ENCODE peak calls at places on chromosomes 3 and 15, in seven cellular contexts. N, L, X, U, E, O and I are unnamed samples.

GRCh38 chr15:26038693-26039092 is 175.6 kb upstream of the ATP10A start:
- DNase-seq in N (no peak), L (no peak), X (no peak), U (no peak), E (no peak), O (no peak), I (no peak)

GRCh38 chr3:167864559-167864887 is 129.0 kb downstream of the SERPINI1 start:
- DNase-seq in N (no peak), L (no peak), X (no peak), U (no peak), E (no peak), O (no peak), I (no peak)

GRCh38 chr3:32082727-32083126 is 23.7 kb upstream of the GPD1L start:
- DNase-seq in N (no peak), L (no peak), X (peak; percentile 14), U (no peak), E (peak; percentile 29), O (peak; percentile 68), I (no peak)

GRCh38 chr3:49181351-49181750 is 10.0 kb downstream of the KLHDC8B start:
- DNase-seq in N (no peak), L (no peak), X (no peak), U (no peak), E (no peak), O (no peak), I (no peak)

GRCh38 chr15:84887928-84888327 is 3.5 kb downstream of the SLC28A1 start:
- DNase-seq in N (no peak), L (no peak), X (no peak), U (no peak), E (no peak), O (peak; percentile 44), I (no peak)

GRCh38 chr3:99837715-99838114 is 20.1 kb downstream of the CMSS1 start:
- DNase-seq in N (no peak), L (no peak), X (no peak), U (no peak), E (no peak), O (peak; percentile 25), I (no peak)

GRCh38 chr3:50299929-50300680 is 900 bp upstream of the HYAL3 start:
- DNase-seq in N (no peak), L (no peak), X (no peak), U (no peak), E (no peak), O (peak; percentile 58), I (peak; percentile 70)

GRCh38 chr3:151838574-151839312 is 24.8 kb downstream of the AADAC start:
- DNase-seq in N (peak; percentile 46), L (peak; percentile 33), X (peak; percentile 88), U (peak; percentile 61), E (peak; percentile 89), O (peak; percentile 80), I (peak; percentile 59)

GRCh38 chr3:59879033-59879655 is 829.3 kb upstream of the CFAP20DC start:
- DNase-seq in N (no peak), L (no peak), X (no peak), U (no peak), E (no peak), O (no peak), I (no peak)

GRCh38 chr15:81752149-81752942 is 293.5 kb downstream of the MEX3B start:
- DNase-seq in N (peak; percentile 35), L (no peak), X (peak; percentile 11), U (peak; percentile 31), E (peak; percentile 74), O (peak; percentile 28), I (peak; percentile 71)

GRCh38 chr15:88480981-88481380 is 13.5 kb downstream of the MRPS11 start:
- DNase-seq in N (no peak), L (no peak), X (no peak), U (no peak), E (no peak), O (no peak), I (no peak)

GRCh38 chr3:30315452-30315851 is 290.9 kb upstream of the TGFBR2 start:
- DNase-seq in N (no peak), L (no peak), X (no peak), U (no peak), E (no peak), O (no peak), I (no peak)

GRCh38 chr15:68986292-68986691 is 28.2 kb upstream of the NOX5 start:
- DNase-seq in N (no peak), L (no peak), X (no peak), U (no peak), E (no peak), O (no peak), I (no peak)

GRCh38 chr3:129702934-129703712 is 96.6 kb upstream of the PLXND1 start:
- DNase-seq in N (no peak), L (no peak), X (no peak), U (no peak), E (no peak), O (no peak), I (no peak)

GRCh38 chr3:106097817-106098410 is 229.1 kb upstream of the CBLB start:
- DNase-seq in N (no peak), L (no peak), X (no peak), U (no peak), E (no peak), O (no peak), I (no peak)

GRCh38 chr3:64431717-64432116 is 206.5 kb upstream of the PRICKLE2 start:
- DNase-seq in N (no peak), L (no peak), X (no peak), U (no peak), E (no peak), O (no peak), I (no peak)

GRCh38 chr15:31328425-31328998 is 1.9 kb downstream of the KLF13 start:
- DNase-seq in N (no peak), L (no peak), X (peak; percentile 25), U (no peak), E (no peak), O (no peak), I (peak; percentile 59)

DNA sequence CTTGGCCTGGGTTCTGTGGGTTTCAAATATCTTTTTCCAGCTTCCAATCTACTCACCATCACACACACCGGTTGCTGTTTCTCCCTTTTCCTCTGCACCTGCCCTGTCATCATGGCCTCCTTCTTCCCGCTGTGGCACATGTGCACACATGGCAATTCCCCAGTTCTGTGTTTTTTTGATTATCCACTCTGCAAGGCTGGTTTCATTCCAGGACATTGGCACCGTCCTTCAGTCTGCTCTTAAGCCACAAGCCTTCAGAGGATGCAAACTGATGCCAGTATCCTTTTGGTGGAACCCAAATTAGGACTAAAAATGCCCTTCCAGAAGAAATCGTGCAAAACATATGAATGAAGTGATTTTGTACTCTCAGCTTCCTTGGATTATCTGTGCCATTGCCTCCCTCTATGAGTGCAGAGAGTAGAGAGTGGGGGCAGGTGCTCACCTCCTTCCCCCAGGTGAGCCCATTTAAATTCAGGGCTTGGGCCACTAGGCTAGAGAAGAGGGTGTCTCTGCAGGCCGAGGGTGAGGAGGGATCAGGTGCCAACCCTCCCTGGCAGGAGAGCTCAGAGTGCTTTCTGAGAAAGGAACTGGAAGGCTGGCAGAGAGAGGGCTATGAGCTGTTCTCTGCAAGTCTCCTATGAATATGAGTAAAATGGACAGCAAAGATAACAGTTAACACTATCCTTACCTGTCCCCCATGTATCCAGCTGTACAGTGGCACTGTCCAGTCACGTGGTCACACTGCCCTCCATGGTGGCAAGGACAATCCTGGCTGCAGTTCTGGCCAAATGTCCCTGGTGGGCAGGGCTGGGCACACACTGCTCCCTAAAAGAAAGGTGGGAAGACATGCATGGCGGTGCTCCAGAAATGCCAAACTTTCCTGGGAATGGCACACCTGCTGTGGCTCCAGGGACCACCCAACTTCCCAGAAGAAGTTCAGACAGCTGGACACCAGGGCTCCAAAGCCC is 100.9 kb downstream of the RAB11A start:
- DNase-seq in N (no peak), L (no peak), X (no peak), U (no peak), E (no peak), O (no peak), I (no peak)
- H3K4me3 ChIP-seq in N (no peak overlapping the region), L (no peak overlapping the region), X (no peak overlapping the region), U (no peak overlapping the region), E (no peak overlapping the region), O (no peak overlapping the region), I (no peak overlapping the region)

GRCh38 chr3:39811561-39811960 is 2.2 kb downstream of the MYRIP start:
- DNase-seq in N (no peak), L (no peak), X (no peak), U (no peak), E (no peak), O (no peak), I (no peak)
- H3K27me3 ChIP-seq in N (no peaks in the 10 kb centered on the region), L (no peaks in the 10 kb centered on the region), X (peaks cover 49% of the 10 kb centered on the region), U (peaks cover 27% of the 10 kb centered on the region), E (peaks cover 75% of the 10 kb centered on the region), O (peaks cover 3% of the 10 kb centered on the region), I (no peaks in the 10 kb centered on the region)

GRCh38 chr15:38068600-38068999 is 134.2 kb downstream of the TMCO5A start:
- DNase-seq in N (no peak), L (no peak), X (no peak), U (no peak), E (no peak), O (no peak), I (no peak)
- H3K4me1 ChIP-seq in N (peaks cover 4% of the 10 kb centered on the region), L (peaks cover 4% of the 10 kb centered on the region), X (peaks cover 58% of the 10 kb centered on the region), U (peaks cover 24% of the 10 kb centered on the region), E (peaks cover 35% of the 10 kb centered on the region), O (peaks cover 16% of the 10 kb centered on the region), I (no peaks in the 10 kb centered on the region)

GRCh38 chr3:65951836-65952505 is 86.7 kb downstream of the MAGI1 start:
- DNase-seq in N (no peak), L (no peak), X (peak; percentile 76), U (no peak), E (no peak), O (no peak), I (no peak)

GRCh38 chr3:65953301-65953812 is 85.4 kb downstream of the MAGI1 start:
- DNase-seq in N (peak; percentile 91), L (no peak), X (peak; percentile 77), U (peak; percentile 93), E (peak; percentile 91), O (peak; percentile 96), I (peak; percentile 72)

GRCh38 chr3:65955792-65956477 is 82.8 kb downstream of the MAGI1 start:
- DNase-seq in N (no peak), L (no peak), X (peak; percentile 75), U (no peak), E (peak; percentile 49), O (peak; percentile 32), I (no peak)

GRCh38 chr3:65952842-65953241 is 85.9 kb downstream of the MAGI1 start:
- DNase-seq in N (no peak), L (no peak), X (no peak), U (no peak), E (no peak), O (no peak), I (no peak)

GRCh38 chr3:65953881-65954733 is 84.6 kb downstream of the MAGI1 start:
- DNase-seq in N (peak; percentile 57), L (no peak), X (peak; percentile 8), U (peak; percentile 91), E (peak; percentile 53), O (peak; percentile 84), I (peak; percentile 84)
- H3K4me3 ChIP-seq in N (no peak overlapping the region), L (no peak overlapping the region), X (peak overlapping the region; percentile 30), U (peak overlapping the region; percentile 9), E (no peak overlapping the region), O (peak overlapping the region; percentile 28), I (peak overlapping the region; percentile 17)